ENCODE peak calls at places on chromosomes 3 and 15, in seven cellular contexts. One of them, this sample, is unnamed.

GRCh38 chr3:169886671-169887070 is 16.9 kb upstream of the LRRC31 start:
- DNase-seq in H1: no peak
- DNase-seq in HepG2: no peak
- DNase-seq in HCT116: no peak
- DNase-seq in GM12878: no peak
- DNase-seq in SK-N-SH: peak
- DNase-seq in K562: no peak
- DNase-seq in this sample: peak

GRCh38 chr3:189630667-189631372 is 369 bp upstream of the TP63 start:
- DNase-seq in H1: no peak
- DNase-seq in HepG2: no peak
- DNase-seq in HCT116: no peak
- DNase-seq in GM12878: peak
- DNase-seq in SK-N-SH: no peak
- DNase-seq in K562: no peak
- DNase-seq in this sample: peak

GRCh38 chr3:95629802-95630201 is 1184.6 kb upstream of the EPHA6 start:
- DNase-seq in H1: no peak
- DNase-seq in HepG2: no peak
- DNase-seq in HCT116: no peak
- DNase-seq in GM12878: no peak
- DNase-seq in SK-N-SH: no peak
- DNase-seq in K562: no peak
- DNase-seq in this sample: no peak

GRCh38 chr3:58018892-58019291 is 10.7 kb downstream of the FLNB start:
- DNase-seq in H1: no peak
- DNase-seq in HepG2: no peak
- DNase-seq in HCT116: no peak
- DNase-seq in GM12878: no peak
- DNase-seq in SK-N-SH: no peak
- DNase-seq in K562: no peak
- DNase-seq in this sample: no peak

GRCh38 chr3:31980530-31981205 is 394 bp downstream of the OSBPL10 start:
- DNase-seq in H1: no peak
- DNase-seq in HepG2: peak
- DNase-seq in HCT116: peak
- DNase-seq in GM12878: no peak
- DNase-seq in SK-N-SH: peak
- DNase-seq in K562: no peak
- DNase-seq in this sample: peak

GRCh38 chr3:8741581-8742355 is 8.2 kb downstream of the CAV3 start:
- DNase-seq in H1: peak
- DNase-seq in HepG2: peak
- DNase-seq in HCT116: peak
- DNase-seq in GM12878: no peak
- DNase-seq in SK-N-SH: peak
- DNase-seq in K562: peak
- DNase-seq in this sample: no peak

GRCh38 chr3:95715137-95715536 is 1099.3 kb upstream of the EPHA6 start:
- DNase-seq in H1: no peak
- DNase-seq in HepG2: no peak
- DNase-seq in HCT116: no peak
- DNase-seq in GM12878: no peak
- DNase-seq in SK-N-SH: no peak
- DNase-seq in K562: no peak
- DNase-seq in this sample: no peak

GRCh38 chr3:11438636-11439035 is 166.4 kb downstream of the ATG7 start:
- DNase-seq in H1: no peak
- DNase-seq in HepG2: no peak
- DNase-seq in HCT116: no peak
- DNase-seq in GM12878: no peak
- DNase-seq in SK-N-SH: no peak
- DNase-seq in K562: no peak
- DNase-seq in this sample: no peak

GRCh38 chr15:100727291-100727851 is 125.0 kb downstream of the ASB7 start:
- DNase-seq in H1: no peak
- DNase-seq in HepG2: no peak
- DNase-seq in HCT116: no peak
- DNase-seq in GM12878: no peak
- DNase-seq in SK-N-SH: peak
- DNase-seq in K562: no peak
- DNase-seq in this sample: no peak

GRCh38 chr15:65286704-65287514 is at the start of gene PARP16:
- DNase-seq in H1: no peak
- DNase-seq in HepG2: peak
- DNase-seq in HCT116: peak
- DNase-seq in GM12878: peak
- DNase-seq in SK-N-SH: peak
- DNase-seq in K562: peak
- DNase-seq in this sample: peak

GRCh38 chr3:158381274-158381868 is 189.6 kb upstream of the MLF1 start:
- DNase-seq in H1: no peak
- DNase-seq in HepG2: no peak
- DNase-seq in HCT116: no peak
- DNase-seq in GM12878: no peak
- DNase-seq in SK-N-SH: no peak
- DNase-seq in K562: no peak
- DNase-seq in this sample: no peak

GRCh38 chr3:159417761-159418160 is 570.9 kb upstream of the IL12A start:
- DNase-seq in H1: no peak
- DNase-seq in HepG2: no peak
- DNase-seq in HCT116: no peak
- DNase-seq in GM12878: no peak
- DNase-seq in SK-N-SH: no peak
- DNase-seq in K562: no peak
- DNase-seq in this sample: no peak

GRCh38 chr3:107753494-107753893 is 230.7 kb downstream of the BBX start:
- DNase-seq in H1: no peak
- DNase-seq in HepG2: peak
- DNase-seq in HCT116: peak
- DNase-seq in GM12878: no peak
- DNase-seq in SK-N-SH: peak
- DNase-seq in K562: no peak
- DNase-seq in this sample: peak

GRCh38 chr3:9028134-9028533 is 64.9 kb upstream of the RAD18 start:
- DNase-seq in H1: no peak
- DNase-seq in HepG2: no peak
- DNase-seq in HCT116: no peak
- DNase-seq in GM12878: no peak
- DNase-seq in SK-N-SH: peak
- DNase-seq in K562: no peak
- DNase-seq in this sample: no peak

GRCh38 chr3:46097691-46098241 is 70.5 kb upstream of the XCR1 start:
- DNase-seq in H1: no peak
- DNase-seq in HepG2: no peak
- DNase-seq in HCT116: no peak
- DNase-seq in GM12878: no peak
- DNase-seq in SK-N-SH: no peak
- DNase-seq in K562: no peak
- DNase-seq in this sample: no peak

GRCh38 chr15:53072077-53072476 is 281.9 kb upstream of the ONECUT1 start:
- DNase-seq in H1: peak
- DNase-seq in HepG2: peak
- DNase-seq in HCT116: peak
- DNase-seq in GM12878: no peak
- DNase-seq in SK-N-SH: no peak
- DNase-seq in K562: no peak
- DNase-seq in this sample: peak

GRCh38 chr15:26531489-26531888 is 241.4 kb downstream of the GABRB3 start:
- DNase-seq in H1: no peak
- DNase-seq in HepG2: no peak
- DNase-seq in HCT116: no peak
- DNase-seq in GM12878: no peak
- DNase-seq in SK-N-SH: no peak
- DNase-seq in K562: no peak
- DNase-seq in this sample: no peak

GRCh38 chr15:22265961-22266360 is 185.6 kb downstream of the OR4M2 start:
- DNase-seq in H1: no peak
- DNase-seq in HepG2: no peak
- DNase-seq in HCT116: no peak
- DNase-seq in GM12878: no peak
- DNase-seq in SK-N-SH: no peak
- DNase-seq in K562: no peak
- DNase-seq in this sample: no peak

GRCh38 chr3:184563941-184564684 is 2.5 kb downstream of the EPHB3 start:
- DNase-seq in H1: no peak
- DNase-seq in HepG2: no peak
- DNase-seq in HCT116: no peak
- DNase-seq in GM12878: no peak
- DNase-seq in SK-N-SH: no peak
- DNase-seq in K562: no peak
- DNase-seq in this sample: no peak

DNA sequence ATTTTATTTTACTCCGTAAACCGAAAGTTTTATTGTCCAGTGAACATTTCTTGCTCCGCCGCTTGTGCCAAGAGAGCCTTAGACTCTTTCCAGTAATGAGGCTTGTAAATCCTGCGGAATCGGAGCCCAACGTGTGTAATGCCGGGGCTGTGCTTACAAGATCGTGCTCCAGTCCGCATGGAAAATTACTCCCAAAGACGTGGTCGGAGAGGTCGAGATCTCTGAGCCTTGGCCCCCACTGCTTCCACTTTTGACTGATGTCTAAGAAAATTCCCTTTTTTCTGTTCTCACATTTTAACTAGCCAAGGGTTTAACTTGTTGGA is 702 bp upstream of the PLOD2 start:
- DNase-seq in H1: no peak
- DNase-seq in HepG2: peak
- DNase-seq in HCT116: no peak
- DNase-seq in GM12878: no peak
- DNase-seq in SK-N-SH: no peak
- DNase-seq in K562: no peak
- DNase-seq in this sample: no peak
- TF ChIP-seq JUND in H1: no peak
- TF ChIP-seq JUND in HepG2: no peak
- TF ChIP-seq JUND in HCT116: no peak
- TF ChIP-seq JUND in GM12878: no peak
- TF ChIP-seq JUND in SK-N-SH: no peak
- TF ChIP-seq JUND in K562: no peak
- TF ChIP-seq JUND in this sample: no peak

DNA sequence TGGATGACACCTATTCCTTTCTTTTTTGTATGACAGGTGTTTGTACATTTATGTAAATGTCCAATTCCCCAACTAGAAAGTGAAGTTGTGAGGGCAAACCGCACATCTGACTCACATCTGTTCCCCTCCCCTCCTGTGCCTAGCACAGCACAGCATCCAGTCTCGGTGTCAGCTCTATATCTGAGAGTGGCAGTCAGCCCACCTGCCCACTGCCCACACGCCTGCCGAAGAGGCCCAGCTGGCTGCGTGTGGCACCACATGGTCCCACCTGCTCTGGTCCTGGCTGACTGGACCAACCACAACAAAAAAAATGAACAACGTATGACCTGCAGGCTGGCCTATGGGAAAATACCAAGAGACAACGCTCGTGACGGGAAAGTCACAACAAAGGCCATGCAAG is 62.8 kb downstream of the XXYLT1 start:
- DNase-seq in H1: no peak
- DNase-seq in HepG2: no peak
- DNase-seq in HCT116: no peak
- DNase-seq in GM12878: peak
- DNase-seq in SK-N-SH: no peak
- DNase-seq in K562: no peak
- DNase-seq in this sample: no peak
- TF ChIP-seq JUND in H1: no peak
- TF ChIP-seq JUND in HepG2: no peak
- TF ChIP-seq JUND in HCT116: no peak
- TF ChIP-seq JUND in GM12878: no peak
- TF ChIP-seq JUND in SK-N-SH: no peak
- TF ChIP-seq JUND in K562: no peak
- TF ChIP-seq JUND in this sample: no peak

GRCh38 chr3:5019411-5020261 is 40.4 kb downstream of the BHLHE40 start:
- DNase-seq in H1: no peak
- DNase-seq in HepG2: no peak
- DNase-seq in HCT116: no peak
- DNase-seq in GM12878: no peak
- DNase-seq in SK-N-SH: no peak
- DNase-seq in K562: peak
- DNase-seq in this sample: no peak

GRCh38 chr3:5017953-5018531 is 38.8 kb downstream of the BHLHE40 start:
- DNase-seq in H1: no peak
- DNase-seq in HepG2: no peak
- DNase-seq in HCT116: no peak
- DNase-seq in GM12878: no peak
- DNase-seq in SK-N-SH: no peak
- DNase-seq in K562: peak
- DNase-seq in this sample: no peak

GRCh38 chr3:5014431-5014830 is 35.2 kb downstream of the BHLHE40 start:
- DNase-seq in H1: no peak
- DNase-seq in HepG2: no peak
- DNase-seq in HCT116: no peak
- DNase-seq in GM12878: no peak
- DNase-seq in SK-N-SH: no peak
- DNase-seq in K562: no peak
- DNase-seq in this sample: no peak

GRCh38 chr3:5015056-5015455 is 35.8 kb downstream of the BHLHE40 start:
- DNase-seq in H1: no peak
- DNase-seq in HepG2: no peak
- DNase-seq in HCT116: no peak
- DNase-seq in GM12878: no peak
- DNase-seq in SK-N-SH: no peak
- DNase-seq in K562: no peak
- DNase-seq in this sample: no peak

GRCh38 chr3:5016218-5017161 is 37.3 kb downstream of the BHLHE40 start:
- DNase-seq in H1: no peak
- DNase-seq in HepG2: peak
- DNase-seq in HCT116: peak
- DNase-seq in GM12878: no peak
- DNase-seq in SK-N-SH: no peak
- DNase-seq in K562: peak
- DNase-seq in this sample: no peak
- TF ChIP-seq JUND in H1: no peak
- TF ChIP-seq JUND in HepG2: peak
- TF ChIP-seq JUND in HCT116: no peak
- TF ChIP-seq JUND in GM12878: no peak
- TF ChIP-seq JUND in SK-N-SH: no peak
- TF ChIP-seq JUND in K562: peak
- TF ChIP-seq JUND in this sample: no peak

DNA sequence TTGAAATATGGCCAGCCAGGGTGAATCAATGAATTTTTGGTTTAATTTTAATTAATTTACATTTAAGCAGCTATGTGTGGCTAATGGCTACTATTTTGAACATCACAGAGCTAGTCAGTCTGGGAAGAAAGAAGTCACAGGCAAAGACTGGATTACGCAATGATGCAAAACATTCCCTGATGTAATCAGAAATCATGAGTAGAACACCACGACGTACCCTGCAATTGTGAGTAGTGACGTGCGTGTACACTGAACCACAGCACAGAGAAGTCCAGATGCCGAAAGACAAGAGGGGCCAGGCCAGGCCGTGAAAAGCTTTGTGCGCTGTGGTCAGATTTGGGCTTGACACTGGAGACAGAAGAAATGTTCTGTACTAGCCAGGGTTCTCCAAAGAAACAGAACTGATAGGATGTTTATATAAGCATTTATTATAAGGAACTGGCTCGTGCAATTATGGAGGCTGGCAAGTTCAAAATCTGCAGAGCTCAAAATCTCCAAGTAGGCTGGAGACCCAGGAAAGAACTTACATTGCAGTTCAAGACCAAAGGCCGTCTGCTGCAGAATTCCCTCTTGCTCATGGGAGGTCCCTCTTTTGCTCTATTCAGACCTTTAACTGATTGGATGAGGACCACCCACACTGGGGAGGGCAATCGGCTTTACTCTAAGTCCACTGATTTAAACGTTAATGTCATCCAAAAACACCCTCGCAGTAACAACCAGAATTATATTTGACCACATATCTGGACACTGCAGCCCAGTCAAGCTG is 44.6 kb downstream of the SH3BP5 start:
- DNase-seq in H1: no peak
- DNase-seq in HepG2: no peak
- DNase-seq in HCT116: no peak
- DNase-seq in GM12878: no peak
- DNase-seq in SK-N-SH: no peak
- DNase-seq in K562: no peak
- DNase-seq in this sample: peak
- TF ChIP-seq JUND in H1: no peak
- TF ChIP-seq JUND in HepG2: no peak
- TF ChIP-seq JUND in HCT116: no peak
- TF ChIP-seq JUND in GM12878: no peak
- TF ChIP-seq JUND in SK-N-SH: no peak
- TF ChIP-seq JUND in K562: peak
- TF ChIP-seq JUND in this sample: no peak

This sample was measured in T47D.